ENCODE peak calls at places on chromosomes 2 and 18, in four cellular contexts. J is ELR, E is hypothalamus, K is mucosa of gallbladder. P is an unnamed sample.

GRCh38 chr2:128354731-128355470 is 36.2 kb upstream of the HS6ST1 start:
- DNase-seq in J (no peak), K (no peak), E (no peak), P (no peak)

GRCh38 chr18:33201509-33201926 is 239.0 kb downstream of the CCDC178 start:
- DNase-seq in K (peak; percentile 24), E (no peak), J (no peak), P (peak; percentile 69)

GRCh38 chr2:8258406-8258805 is 423.4 kb upstream of the ID2 start:
- DNase-seq in E (no peak), K (no peak), J (no peak), P (no peak)

GRCh38 chr18:49944681-49945080 is 131.3 kb upstream of the ACAA2 start:
- DNase-seq in J (no peak), K (peak; percentile 22), E (no peak), P (peak; percentile 7)

GRCh38 chr2:20384949-20385348 is 34.3 kb upstream of the PUM2 start:
- DNase-seq in J (no peak), E (no peak), K (no peak), P (no peak)

GRCh38 chr2:160358051-160358450 is 135.6 kb downstream of the RBMS1 start:
- DNase-seq in E (no peak), K (no peak), J (peak; percentile 90), P (peak; percentile 41)

GRCh38 chr2:97716695-97717617 is 3.6 kb downstream of the ZAP70 start:
- DNase-seq in E (no peak), J (no peak), K (no peak), P (no peak)

GRCh38 chr2:203326355-203326754 is 1.8 kb upstream of the ABI2 start:
- DNase-seq in E (no peak), K (no peak), J (no peak), P (no peak)

GRCh38 chr2:179031731-179032408 is 18.1 kb downstream of the CCDC141 start:
- DNase-seq in J (peak; percentile 42), K (no peak), E (no peak), P (no peak)

GRCh38 chr2:40027968-40028367 is 248.9 kb upstream of the THUMPD2 start:
- DNase-seq in K (no peak), J (peak; percentile 47), E (no peak), P (no peak)

GRCh38 chr2:42537493-42537892 is 30.9 kb upstream of the MTA3 start:
- DNase-seq in E (no peak), K (no peak), J (no peak), P (no peak)

GRCh38 chr2:127562930-127563329 is 27.4 kb downstream of the MYO7B start:
- DNase-seq in J (no peak), K (no peak), E (no peak), P (no peak)

GRCh38 chr2:16755377-16755776 is 89.7 kb upstream of the CYRIA start:
- DNase-seq in K (no peak), J (no peak), E (no peak), P (no peak)

GRCh38 chr2:51981813-51982212 is 949.9 kb upstream of the NRXN1 start:
- DNase-seq in K (no peak), J (no peak), E (no peak), P (no peak)

GRCh38 chr2:166090900-166091299 is 36.9 kb downstream of the SCN1A start:
- DNase-seq in K (no peak), J (peak; percentile 18), E (no peak), P (peak; percentile 30)

GRCh38 chr2:189217546-189217945 is 38.0 kb upstream of the COL5A2 start:
- DNase-seq in E (no peak), K (peak; percentile 14), J (peak; percentile 56), P (peak; percentile 29)

GRCh38 chr2:96404446-96405373 is 69.1 kb downstream of the NCAPH start:
- DNase-seq in E (no peak), K (peak; percentile 75), J (no peak), P (no peak)

GRCh38 chr18:25349926-25350560 is 1.9 kb downstream of the ZNF521 start:
- DNase-seq in K (no peak), E (peak; percentile 2), J (peak; percentile 34), P (peak; percentile 53)

GRCh38 chr18:8389391-8390340 is 219.6 kb upstream of the RAB12 start:
- DNase-seq in E (no peak), K (peak; percentile 62), J (peak; percentile 73), P (peak; percentile 91)

GRCh38 chr18:48763714-48764100 is 187.1 kb downstream of the SMAD7 start:
- DNase-seq in K (no peak), J (no peak), E (no peak), P (no peak)

GRCh38 chr18:23837591-23837990 is 148.3 kb downstream of the LAMA3 start:
- DNase-seq in E (no peak), K (no peak), J (peak; percentile 86), P (peak; percentile 89)

GRCh38 chr2:120308038-120308910 is 37.7 kb upstream of the INHBB start:
- DNase-seq in J (peak; percentile 20), E (no peak), K (no peak), P (no peak)

GRCh38 chr2:112314856-112315255 is 39.5 kb downstream of the ZC3H6 start:
- DNase-seq in K (no peak), J (no peak), E (no peak), P (no peak)

GRCh38 chr2:94776036-94776435 is 95.2 kb upstream of the TEKT4 start:
- DNase-seq in K (no peak), E (no peak), J (no peak), P (no peak)

GRCh38 chr2:26570083-26570430 is 71.1 kb downstream of the CIB4 start:
- DNase-seq in J (no peak), E (no peak), K (no peak), P (no peak)

GRCh38 chr18:41954827-41955613 is at the start of gene PIK3C3:
- DNase-seq in E (peak; percentile 88), J (peak; percentile 97), K (peak; percentile 98), P (peak; percentile 99)

GRCh38 chr2:65658871-65659270 is 226.5 kb upstream of the SPRED2 start:
- DNase-seq in K (no peak), E (no peak), J (peak; percentile 39), P (no peak)

GRCh38 chr2:33321236-33321731 is 155.2 kb upstream of the RASGRP3 start:
- DNase-seq in J (peak; percentile 85), K (no peak), E (no peak), P (no peak)

GRCh38 chr2:66436546-66436945 is 1.6 kb downstream of the MEIS1 start:
- DNase-seq in E (no peak), K (no peak), J (peak; percentile 22), P (no peak)

GRCh38 chr18:76264073-76264472 is 231.0 kb downstream of the ZNF516 start:
- DNase-seq in K (no peak), J (no peak), E (no peak), P (no peak)

GRCh38 chr2:201279079-201279478 is 18.7 kb downstream of the CASP8 start:
- DNase-seq in J (no peak), E (no peak), K (no peak), P (no peak)

GRCh38 chr2:135829420-135829983 is 7.5 kb downstream of the LCT start:
- DNase-seq in J (no peak), K (no peak), E (no peak), P (no peak)

GRCh38 chr2:105541189-105542050 is 142.6 kb upstream of the FHL2 start:
- DNase-seq in E (no peak), K (no peak), J (no peak), P (no peak)

P was measured in dermis blood vessel endothelial cell.